ENCODE peak calls at places on chromosomes 4 and X, in six cellular contexts. K is aorta, I is neural crest cell, F is T-helper 22 cell, Y is amniotic stem cell, Q is T-helper 2 cell. P is an unnamed sample.

GRCh38 chr4:186642530-186642929 is 81.1 kb downstream of the FAT1 start:
- DNase-seq in K (no peak), I (no peak), F (no peak), Y (no peak), Q (no peak), P (no peak)

GRCh38 chr4:141486375-141486997 is 149.9 kb upstream of the IL15 start:
- DNase-seq in K (peak), I (no peak), F (no peak), Y (peak), Q (no peak), P (no peak)

GRCh38 chrX:47146121-47146935 is 1.3 kb downstream of the RBM10 start:
- DNase-seq in K (no peak), I (no peak), F (no peak), Y (no peak), Q (no peak), P (no peak)

GRCh38 chrX:13121020-13121419 is 76.6 kb upstream of the FAM9C start:
- DNase-seq in K (no peak), I (no peak), F (no peak), Y (no peak), Q (no peak), P (no peak)

GRCh38 chrX:110759785-110760184 is 35.8 kb downstream of the CHRDL1 start:
- DNase-seq in K (no peak), I (no peak), F (no peak), Y (no peak), Q (no peak), P (no peak)

GRCh38 chr4:121784975-121785374 is 16.1 kb upstream of the EXOSC9 start:
- DNase-seq in K (no peak), I (no peak), F (no peak), Y (peak), Q (no peak), P (no peak)

GRCh38 chrX:40922307-40922706 is 162.9 kb upstream of the USP9X start:
- DNase-seq in K (no peak), I (no peak), F (no peak), Y (no peak), Q (no peak), P (no peak)

GRCh38 chr4:24644983-24645764 is 60.8 kb upstream of the DHX15 start:
- DNase-seq in K (no peak), I (no peak), F (no peak), Y (no peak), Q (no peak), P (no peak)

GRCh38 chr4:56641494-56642051 is 39.5 kb downstream of the HOPX start:
- DNase-seq in K (no peak), I (no peak), F (no peak), Y (peak), Q (no peak), P (no peak)

GRCh38 chrX:9153299-9153698 is 119.4 kb upstream of the FAM9B start:
- DNase-seq in K (no peak), I (no peak), F (no peak), Y (no peak), Q (no peak), P (no peak)

GRCh38 chrX:28189011-28189410 is 207.8 kb upstream of the DCAF8L1 start:
- DNase-seq in K (no peak), I (no peak), F (no peak), Y (no peak), Q (no peak), P (no peak)

GRCh38 chr4:124044867-124045266 is 648.3 kb downstream of the SPRY1 start:
- DNase-seq in K (no peak), I (no peak), F (no peak), Y (no peak), Q (no peak), P (no peak)

GRCh38 chr4:124708517-124709300 is 3.8 kb downstream of the ANKRD50 start:
- DNase-seq in K (no peak), I (no peak), F (no peak), Y (no peak), Q (no peak), P (no peak)

GRCh38 chrX:9282325-9282724 is 182.5 kb upstream of the TBL1X start:
- DNase-seq in K (no peak), I (no peak), F (no peak), Y (no peak), Q (no peak), P (no peak)

GRCh38 chr4:166422475-166422874 is 549.4 kb downstream of the TLL1 start:
- DNase-seq in K (no peak), I (no peak), F (no peak), Y (peak), Q (no peak), P (no peak)

GRCh38 chr4:76365636-76366035 is 55.3 kb downstream of the CCDC158 start:
- DNase-seq in K (no peak), I (no peak), F (no peak), Y (no peak), Q (no peak), P (no peak)

GRCh38 chr4:86963697-86964096 is 28.9 kb downstream of the AFF1 start:
- DNase-seq in K (no peak), I (no peak), F (no peak), Y (no peak), Q (no peak), P (no peak)

GRCh38 chr4:181078236-181078635 is 1165.0 kb upstream of the TENM3 start:
- DNase-seq in K (no peak), I (no peak), F (no peak), Y (no peak), Q (no peak), P (no peak)

GRCh38 chrX:136750364-136750763 is 30.4 kb downstream of the ARHGEF6 start:
- DNase-seq in K (no peak), I (no peak), F (no peak), Y (no peak), Q (no peak), P (no peak)

GRCh38 chrX:153640736-153641574 is 6.0 kb upstream of the DUSP9 start:
- DNase-seq in K (no peak), I (no peak), F (no peak), Y (no peak), Q (no peak), P (no peak)

GRCh38 chr4:79176351-79176750 is 149.5 kb downstream of the NAA11 start:
- DNase-seq in K (no peak), I (no peak), F (no peak), Y (no peak), Q (no peak), P (no peak)

GRCh38 chr4:48906283-48907173 is at the start of gene OCIAD2:
- DNase-seq in K (peak), I (peak), F (peak), Y (no peak), Q (peak), P (peak)

GRCh38 chr4:7828926-7829325 is 110.7 kb downstream of the AFAP1 start:
- DNase-seq in K (no peak), I (no peak), F (no peak), Y (no peak), Q (no peak), P (no peak)

GRCh38 chr4:5982156-5982973 is 35.9 kb downstream of the C4orf50 start:
- DNase-seq in K (no peak), I (no peak), F (no peak), Y (no peak), Q (no peak), P (no peak)

GRCh38 chrX:41184312-41184711 is 99.1 kb downstream of the USP9X start:
- DNase-seq in K (no peak), I (no peak), F (no peak), Y (no peak), Q (no peak), P (no peak)

GRCh38 chr4:74054483-74055032 is 16.1 kb upstream of the CXCL3 start:
- DNase-seq in K (no peak), I (no peak), F (no peak), Y (no peak), Q (no peak), P (no peak)

GRCh38 chr4:7892212-7893019 is 47.2 kb downstream of the AFAP1 start:
- DNase-seq in K (peak), I (no peak), F (no peak), Y (no peak), Q (no peak), P (no peak)

GRCh38 chr4:8188743-8189550 is 10.1 kb upstream of the SH3TC1 start:
- DNase-seq in K (no peak), I (no peak), F (no peak), Y (no peak), Q (no peak), P (peak)

GRCh38 chr4:48439988-48440387 is 43.2 kb upstream of the SLC10A4 start:
- DNase-seq in K (no peak), I (no peak), F (no peak), Y (no peak), Q (no peak), P (no peak)

GRCh38 chr4:26858035-26858918 is 2.4 kb upstream of the STIM2 start:
- DNase-seq in K (no peak), I (no peak), F (no peak), Y (no peak), Q (no peak), P (no peak)

GRCh38 chrX:10064736-10065135 is 92.0 kb upstream of the CLCN4 start:
- DNase-seq in K (no peak), I (no peak), F (no peak), Y (no peak), Q (no peak), P (no peak)

GRCh38 chr4:112099701-112100289 is 45.5 kb upstream of the FAM241A start:
- DNase-seq in K (no peak), I (no peak), F (no peak), Y (no peak), Q (no peak), P (no peak)

GRCh38 chr4:158094413-158095110 is 78.3 kb downstream of the GASK1B start:
- DNase-seq in K (no peak), I (no peak), F (no peak), Y (no peak), Q (no peak), P (peak)

GRCh38 chr4:119652978-119653377 is 24.4 kb upstream of the PDE5A start:
- DNase-seq in K (no peak), I (no peak), F (no peak), Y (no peak), Q (no peak), P (no peak)

GRCh38 chr4:66691101-66691500 is 854.2 kb downstream of the CENPC start:
- DNase-seq in K (no peak), I (no peak), F (no peak), Y (no peak), Q (no peak), P (no peak)

GRCh38 chr4:182449186-182449880 is 206.1 kb downstream of the TENM3 start:
- DNase-seq in K (no peak), I (no peak), F (no peak), Y (no peak), Q (no peak), P (no peak)